ENCODE peak calls at places on chromosome 13, in six cellular contexts. F, W, Z, R, G and D are unnamed samples.
A peak's percentile ranks its signal among the peaks of the same experiment; 100 is the strongest.

GRCh38 chr13:40933508-40933907 is 85.6 kb downstream of the ELF1 start:
- DNase-seq in W (no peak), F (no peak), G (no peak), Z (no peak), R (no peak), D (no peak)

GRCh38 chr13:74987124-74987690 is 494.8 kb downstream of the TBC1D4 start:
- DNase-seq in Z (no peak), G (no peak), F (no peak), W (no peak), R (no peak), D (no peak)

GRCh38 chr13:51646041-51646670 is 61.9 kb downstream of the WDFY2 start:
- DNase-seq in W (no peak), Z (peak; percentile 65), G (no peak), F (no peak), R (no peak), D (no peak)

GRCh38 chr13:46666727-46667456 is 113.9 kb downstream of the LRCH1 start:
- DNase-seq in W (no peak), R (no peak), F (no peak), Z (peak; percentile 50), G (no peak), D (no peak)

GRCh38 chr13:99373436-99373835 is 66.2 kb upstream of the GPR183 start:
- DNase-seq in Z (no peak), R (no peak), F (no peak), W (no peak), G (no peak), D (no peak)

GRCh38 chr13:26589754-26590153 is 32.3 kb downstream of the WASF3 start:
- DNase-seq in R (peak; percentile 4), W (peak; percentile 20), G (no peak), Z (no peak), F (no peak), D (no peak)

GRCh38 chr13:31945202-31945978 is 86.2 kb upstream of the FRY start:
- DNase-seq in Z (no peak), F (peak; percentile 58), W (peak; percentile 78), G (no peak), R (peak; percentile 16), D (peak; percentile 26)

GRCh38 chr13:32735859-32736258 is 149.6 kb downstream of the PDS5B start:
- DNase-seq in Z (no peak), F (no peak), W (no peak), G (no peak), R (no peak), D (no peak)

GRCh38 chr13:28137556-28137955 is 789 bp upstream of the PAN3 start:
- DNase-seq in Z (no peak), R (no peak), G (no peak), F (no peak), W (no peak), D (no peak)

GRCh38 chr13:30832845-30833332 is 73.2 kb upstream of the MEDAG start:
- DNase-seq in Z (no peak), G (no peak), R (peak; percentile 87), F (peak; percentile 77), W (peak; percentile 94), D (no peak)

GRCh38 chr13:75635621-75636338 is at the start of gene LMO7:
- DNase-seq in Z (no peak), G (peak; percentile 29), R (peak; percentile 10), F (peak; percentile 43), W (no peak), D (no peak)